ENCODE peak calls at places on chromosomes 13 and 19, in seven cellular contexts. T is AG04450; A is breast epithelium; E is lung; O is prostate gland; H is CD8-positive, alpha-beta T cell; V is heart right ventricle. R is an unnamed sample. For H3K9me3, the result is how much of the 10 kb centered on the place peaks cover.

GRCh38 chr13:29379281-29379680 is 216.2 kb downstream of the SLC7A1 start:
- DNase-seq in T (no peak), V (no peak), E (no peak), H (no peak), A (no peak), O (no peak), R (no peak)

GRCh38 chr13:113639661-113640262 is 18.2 kb downstream of the ATP4B start:
- DNase-seq in V (no peak), T (no peak), O (no peak), E (no peak), A (peak), H (no peak), R (no peak)

GRCh38 chr13:30744056-30744684 is 8.8 kb downstream of the ALOX5AP start:
- DNase-seq in O (peak), E (peak), A (peak), H (peak), V (no peak), T (no peak), R (no peak)

GRCh38 chr19:18776736-18777135 is 14.4 kb downstream of the COMP start:
- DNase-seq in V (no peak), T (no peak), O (no peak), E (no peak), A (no peak), H (no peak), R (no peak)

GRCh38 chr13:109436841-109437240 is 349.5 kb downstream of the IRS2 start:
- DNase-seq in O (no peak), E (no peak), H (no peak), A (no peak), T (no peak), V (no peak), R (no peak)

GRCh38 chr13:30153871-30154426 is 153.4 kb downstream of the KATNAL1 start:
- DNase-seq in E (no peak), A (no peak), O (no peak), V (no peak), T (no peak), H (no peak), R (no peak)

GRCh38 chr13:112443191-112444000 is 67.2 kb downstream of the SPACA7 start:
- DNase-seq in E (peak), T (no peak), O (no peak), V (no peak), H (peak), A (no peak), R (peak)

GRCh38 chr13:49681837-49682236 is 9.4 kb downstream of the EBPL start:
- DNase-seq in A (no peak), T (no peak), V (no peak), O (no peak), E (no peak), H (no peak), R (peak)

GRCh38 chr19:34938886-34939285 is 12.2 kb downstream of the ZNF30 start:
- DNase-seq in E (no peak), A (no peak), H (no peak), O (no peak), T (no peak), V (no peak), R (no peak)

GRCh38 chr19:42023121-42023942 is 29.3 kb upstream of the ATP1A3 start:
- DNase-seq in O (no peak), T (no peak), V (no peak), A (no peak), E (no peak), H (no peak), R (no peak)

GRCh38 chr19:45158503-45159026 is 2.2 kb downstream of the NKPD1 start:
- DNase-seq in E (no peak), A (no peak), T (no peak), V (no peak), H (no peak), O (no peak), R (no peak)

GRCh38 chr13:102017248-102017647 is 384.6 kb downstream of the FGF14 start:
- DNase-seq in E (no peak), T (no peak), H (no peak), V (no peak), A (no peak), O (no peak), R (no peak)

GRCh38 chr13:66329988-66330429 is 900.1 kb downstream of the PCDH9 start:
- DNase-seq in H (no peak), A (no peak), O (no peak), E (no peak), V (no peak), T (no peak), R (no peak)

GRCh38 chr13:50081106-50081898 is 66.1 kb downstream of the KCNRG start:
- DNase-seq in A (peak), T (no peak), E (peak), H (peak), V (peak), O (peak), R (no peak)

GRCh38 chr19:6744381-6745288 is 5.2 kb downstream of the TRIP10 start:
- DNase-seq in O (peak), A (peak), V (peak), H (no peak), E (peak), T (peak), R (peak)

GRCh38 chr19:20661150-20661819 is at the start of gene ZNF626:
- DNase-seq in H (peak), T (peak), A (peak), V (peak), O (peak), E (peak), R (peak)

GRCh38 chr19:19113040-19113541 is 25.2 kb downstream of the TMEM161A start:
- DNase-seq in O (no peak), V (no peak), E (no peak), T (peak), H (no peak), A (no peak), R (no peak)

GRCh38 chr19:29247051-29247450 is 34.1 kb upstream of the UQCRFS1 start:
- DNase-seq in V (no peak), E (no peak), A (no peak), O (no peak), H (no peak), T (no peak), R (no peak)
- H3K27ac ChIP-seq in V (no peak), E (no peak), A (no peak), O (no peak), H (no peak), T (no peak), R (no peak)

GRCh38 chr19:36526581-36526980 is 1.5 kb downstream of the ZNF260 start:
- DNase-seq in E (no peak), V (no peak), O (no peak), H (no peak), A (no peak), T (no peak), R (no peak)
- H3K9me3 ChIP-seq in E (under half), V (half or more), O (under half), H (under half), A (under half), T (under half), R (under half)

GRCh38 chr13:22839554-22840286 is 341.1 kb upstream of the SGCG start:
- DNase-seq in E (no peak), O (no peak), T (no peak), A (no peak), H (no peak), V (no peak), R (no peak)
- H3K27ac ChIP-seq in E (no peak), O (no peak), T (no peak), A (no peak), H (no peak), V (no peak), R (no peak)

DNA sequence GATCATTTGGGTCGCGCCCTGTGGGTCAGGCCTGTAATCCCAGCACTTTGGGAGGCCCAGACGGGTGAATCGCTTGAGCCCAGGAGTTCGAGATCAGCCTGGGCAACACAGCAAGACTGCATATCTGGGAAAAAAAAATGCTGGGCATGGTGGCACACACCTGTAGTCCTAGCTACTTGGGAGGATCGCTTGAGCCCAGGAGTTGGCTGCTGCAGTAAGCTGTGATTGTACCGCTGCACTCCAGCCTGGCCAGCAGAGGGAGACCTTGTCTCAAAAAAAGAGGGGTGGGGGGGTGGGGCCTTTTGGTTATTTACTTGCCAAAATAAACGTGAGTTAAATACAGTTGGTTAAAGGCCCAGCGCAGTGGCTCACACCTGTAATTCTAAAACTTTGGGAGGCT is 9.8 kb upstream of the ZNF544 start:
- DNase-seq in T (no peak), O (no peak), E (no peak), A (no peak), V (no peak), H (no peak), R (no peak)
- H3K9me3 ChIP-seq in T (half or more), O (under half), E (half or more), A (half or more), V (half or more), H (under half), R (half or more)

GRCh38 chr19:10122066-10122465 is 2.4 kb upstream of the EIF3G start:
- DNase-seq in T (peak), A (no peak), E (no peak), O (no peak), V (no peak), H (no peak), R (no peak)
- H3K27ac ChIP-seq in T (peak), A (no peak), E (no peak), O (peak), V (peak), H (no peak), R (no peak)

DNA sequence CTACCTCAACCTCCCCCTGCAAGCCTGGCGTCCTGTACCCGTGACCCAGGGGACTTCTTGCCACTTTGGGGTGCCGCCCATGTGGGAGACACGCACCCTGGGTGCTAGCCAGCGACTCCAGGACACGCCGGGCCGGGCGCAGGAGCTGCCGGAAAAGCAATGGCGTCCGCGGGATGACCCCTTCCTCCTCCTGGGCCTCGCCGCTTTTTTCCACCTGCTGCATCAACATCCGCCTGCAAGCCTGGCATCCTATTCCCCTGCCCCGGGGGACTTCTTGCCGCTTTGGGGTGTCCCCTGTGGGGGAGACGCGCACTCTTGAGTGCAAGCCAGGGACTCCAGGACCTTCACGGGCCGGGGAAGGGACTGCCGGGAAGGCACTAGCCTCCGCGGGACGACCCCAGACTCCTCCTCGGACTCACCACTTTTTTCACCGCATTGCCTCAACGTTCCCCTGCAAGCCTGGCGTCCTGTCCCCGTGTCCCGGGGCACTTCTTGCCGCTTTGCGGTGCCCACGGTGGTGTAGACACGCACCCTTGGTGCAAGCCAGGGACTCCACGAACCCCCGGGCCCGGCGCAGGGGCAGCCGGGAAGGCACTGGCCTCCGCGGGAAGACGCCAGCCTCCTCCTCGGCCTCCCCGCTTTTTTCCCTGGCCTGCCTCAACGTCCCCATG is 237.8 kb downstream of the TUBA3C start:
- DNase-seq in V (no peak), T (no peak), H (no peak), O (no peak), E (no peak), A (no peak), R (no peak)
- H3K9me3 ChIP-seq in V (under half), T (under half), H (under half), O (under half), E (under half), A (under half), R (under half)